ENCODE peak calls at places on chromosomes 12 and 14, in seven cellular contexts. R is lower leg skin, Y is HL-60, B is astrocyte, J is GM23338, H is pancreas, F is brain microvascular endothelial cell. Q is an unnamed sample.

GRCh38 chr12:106760184-106760531 is 14.3 kb upstream of the RIC8B start:
- DNase-seq in F (peak), R (no peak), B (no peak), H (no peak), Y (no peak), J (peak), Q (no peak)

GRCh38 chr12:53324113-53324778 is 2.8 kb upstream of the AAAS start:
- DNase-seq in J (peak), B (no peak), H (no peak), R (no peak), F (no peak), Y (peak), Q (no peak)

GRCh38 chr12:90173499-90174197 is 465.0 kb upstream of the ATP2B1 start:
- DNase-seq in H (no peak), B (no peak), F (no peak), R (no peak), J (no peak), Y (no peak), Q (no peak)

GRCh38 chr12:97275261-97276197 is 187.1 kb upstream of the RMST start:
- DNase-seq in H (peak), F (no peak), Y (no peak), J (peak), R (no peak), B (no peak), Q (no peak)

GRCh38 chr14:53613404-53614253 is 343.0 kb downstream of the BMP4 start:
- DNase-seq in H (peak), F (peak), Y (no peak), R (no peak), B (peak), J (peak), Q (no peak)

GRCh38 chr12:107917912-107918800 is 143.7 kb downstream of the ASCL4 start:
- DNase-seq in H (no peak), R (no peak), Y (no peak), B (peak), J (peak), F (peak), Q (no peak)

GRCh38 chr12:96136129-96136528 is 58.0 kb upstream of the ELK3 start:
- DNase-seq in B (peak), H (no peak), R (peak), J (no peak), F (peak), Y (no peak), Q (no peak)

GRCh38 chr12:32457251-32458025 is 58.1 kb downstream of the FGD4 start:
- DNase-seq in B (peak), H (no peak), Y (no peak), F (no peak), J (no peak), R (no peak), Q (no peak)

GRCh38 chr14:60485600-60486251 is at the start of gene C14orf39:
- DNase-seq in R (no peak), J (peak), F (no peak), B (no peak), H (peak), Y (no peak), Q (no peak)

GRCh38 chr14:90891326-90891725 is 75.1 kb upstream of the TTC7B start:
- DNase-seq in R (no peak), B (no peak), F (no peak), J (no peak), Y (no peak), H (no peak), Q (no peak)

GRCh38 chr14:55123101-55123500 is 6.0 kb upstream of the LGALS3 start:
- DNase-seq in B (peak), R (no peak), F (peak), H (no peak), Y (no peak), J (no peak), Q (no peak)

GRCh38 chr12:1540690-1541089 is 53.7 kb downstream of the FBXL14 start:
- DNase-seq in R (no peak), H (no peak), Y (no peak), B (peak), F (no peak), J (no peak), Q (no peak)

GRCh38 chr12:71848212-71848611 is 8.7 kb downstream of the TBC1D15 start:
- DNase-seq in J (no peak), F (no peak), B (no peak), Y (no peak), H (no peak), R (no peak), Q (no peak)

GRCh38 chr12:71166280-71166679 is 8.5 kb upstream of the TSPAN8 start:
- DNase-seq in F (no peak), B (no peak), R (no peak), H (peak), J (no peak), Y (no peak), Q (no peak)

GRCh38 chr12:13455765-13456164 is 259.2 kb downstream of the EMP1 start:
- DNase-seq in J (no peak), R (no peak), H (no peak), F (no peak), B (no peak), Y (no peak), Q (no peak)

DNA sequence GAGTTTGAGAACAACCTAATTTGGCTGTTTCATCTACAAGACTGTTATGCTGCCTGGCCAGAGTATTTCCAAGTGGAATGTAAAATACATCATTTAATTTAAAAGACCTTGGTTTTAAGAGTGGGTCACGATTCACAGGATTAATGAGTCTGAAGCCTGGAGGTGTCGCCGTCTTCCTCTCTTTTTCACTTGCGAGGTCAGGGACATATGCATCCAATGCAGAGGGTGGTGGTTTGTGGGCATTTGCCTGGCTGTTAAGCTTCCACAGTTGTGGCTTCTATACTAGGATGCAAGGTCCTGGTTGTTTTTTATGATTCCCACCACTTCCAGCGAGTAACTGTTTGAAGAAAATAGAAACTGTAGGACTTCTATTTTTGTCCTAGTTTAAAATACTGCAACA is 22.8 kb upstream of the RASSF3 start:
- DNase-seq in H (no peak), Y (no peak), J (peak), F (no peak), R (no peak), B (no peak), Q (no peak)
- TF ChIP-seq CTCF in H (no peak), Y (no peak), J (peak), F (no peak), R (no peak), B (no peak), Q (no peak)

DNA sequence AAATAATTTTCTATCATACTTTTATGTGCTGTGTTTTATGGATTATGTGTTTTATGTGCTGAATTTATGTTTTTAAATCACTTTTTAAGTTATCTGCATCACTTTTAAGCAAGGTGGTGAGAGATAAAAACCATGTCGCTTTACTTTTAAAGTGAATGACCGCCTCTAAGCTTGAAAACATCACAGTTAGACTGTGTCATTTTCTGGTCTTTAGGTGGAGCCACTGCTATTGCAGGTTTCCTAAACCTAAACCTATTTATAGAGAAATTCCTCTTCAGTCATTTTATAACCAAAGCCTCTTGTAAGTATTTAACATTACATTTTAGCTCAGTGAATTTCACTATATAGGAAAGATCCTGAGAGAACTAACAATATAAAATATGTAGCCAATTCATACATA is 21.0 kb upstream of the MDM2 start:
- DNase-seq in Y (no peak), R (no peak), J (peak), H (no peak), F (no peak), B (no peak), Q (no peak)
- TF ChIP-seq CTCF in Y (no peak), R (no peak), J (peak), H (no peak), F (peak), B (no peak), Q (peak)

GRCh38 chr12:9750276-9751203 is 10.2 kb downstream of the CD69 start:
- DNase-seq in B (peak), J (peak), Y (peak), R (peak), H (no peak), F (peak), Q (no peak)
- TF ChIP-seq CTCF in B (peak), J (peak), Y (peak), R (no peak), H (peak), F (peak), Q (peak)

GRCh38 chr12:26303418-26303817 is 108.0 kb downstream of the SSPN start:
- DNase-seq in R (no peak), H (no peak), B (no peak), Y (no peak), F (no peak), J (no peak), Q (no peak)

GRCh38 chr12:26304273-26304672 is 108.9 kb downstream of the SSPN start:
- DNase-seq in R (no peak), J (no peak), F (no peak), H (no peak), B (no peak), Y (no peak), Q (no peak)

GRCh38 chr12:26297386-26298070 is 102.2 kb downstream of the SSPN start:
- DNase-seq in H (no peak), Y (no peak), R (no peak), J (no peak), B (peak), F (no peak), Q (no peak)

GRCh38 chr12:26295001-26295400 is 99.6 kb downstream of the SSPN start:
- DNase-seq in R (no peak), J (no peak), F (no peak), B (no peak), Y (no peak), H (no peak), Q (no peak)

DNA sequence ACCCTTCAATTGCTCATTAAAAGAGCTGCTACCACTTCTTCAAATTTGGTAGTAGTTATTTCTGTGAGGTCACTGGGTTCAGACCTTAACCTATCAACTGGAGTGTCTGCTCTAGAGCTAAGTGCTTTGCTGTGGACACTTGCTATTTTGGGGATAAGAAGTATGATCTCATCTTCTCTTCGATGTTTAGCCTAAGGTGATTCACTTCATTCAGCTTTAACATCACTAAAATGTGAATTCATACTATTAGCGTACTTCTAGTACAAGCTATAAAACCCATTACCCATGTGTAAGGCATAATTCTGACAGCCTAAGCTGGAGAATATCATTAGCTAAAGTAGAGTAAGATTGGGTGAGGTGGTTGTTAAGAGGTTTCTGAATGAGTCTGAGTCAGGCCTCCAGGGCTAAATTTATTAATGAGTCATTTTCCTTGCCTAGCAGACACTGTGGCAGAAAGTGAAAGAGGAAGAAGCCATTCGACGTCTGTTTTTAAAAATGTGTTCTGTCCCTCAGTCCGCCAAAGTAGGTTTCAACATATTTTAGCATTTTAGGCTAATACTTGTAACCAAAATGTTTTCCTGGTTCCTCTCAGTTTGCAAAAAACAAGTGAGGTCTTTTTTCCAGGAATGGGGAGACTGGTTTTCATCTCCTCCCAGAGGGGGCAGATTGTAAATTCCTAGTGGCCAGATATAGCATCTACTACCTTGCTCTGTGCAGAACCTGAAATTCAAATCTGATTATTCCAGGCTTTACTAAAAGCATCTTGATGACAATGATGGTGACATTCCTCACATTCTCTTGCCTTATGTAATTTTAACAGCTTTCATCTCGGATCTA is 103.6 kb downstream of the SSPN start:
- DNase-seq in H (no peak), R (no peak), Y (peak), J (peak), F (peak), B (peak), Q (no peak)
- TF ChIP-seq CTCF in H (no peak), R (no peak), Y (no peak), J (no peak), F (peak), B (peak), Q (peak)

DNA sequence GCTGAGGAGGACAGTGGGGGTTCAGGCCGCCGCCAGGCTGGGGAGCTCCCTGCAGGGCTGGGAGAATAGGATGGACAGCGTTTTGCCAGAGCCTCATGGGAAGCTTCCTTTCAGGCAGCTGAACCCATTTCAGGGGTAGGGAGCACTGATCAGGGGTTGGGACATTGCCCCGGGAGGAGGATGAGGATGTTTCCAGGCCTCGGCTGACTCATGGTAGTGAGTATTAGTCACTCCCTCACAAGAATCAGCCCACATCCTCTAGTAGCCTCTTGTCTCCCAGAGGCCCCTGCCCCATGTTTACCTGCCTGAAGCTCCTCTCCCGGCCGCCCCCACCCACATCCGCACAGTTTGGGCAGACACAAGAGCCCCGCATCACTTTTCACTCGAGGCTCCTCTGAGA is 89.8 kb downstream of the ZFP36L1 start:
- DNase-seq in H (no peak), R (peak), F (peak), B (peak), J (no peak), Y (no peak), Q (no peak)
- TF ChIP-seq CTCF in H (no peak), R (no peak), F (no peak), B (no peak), J (no peak), Y (no peak), Q (no peak)

DNA sequence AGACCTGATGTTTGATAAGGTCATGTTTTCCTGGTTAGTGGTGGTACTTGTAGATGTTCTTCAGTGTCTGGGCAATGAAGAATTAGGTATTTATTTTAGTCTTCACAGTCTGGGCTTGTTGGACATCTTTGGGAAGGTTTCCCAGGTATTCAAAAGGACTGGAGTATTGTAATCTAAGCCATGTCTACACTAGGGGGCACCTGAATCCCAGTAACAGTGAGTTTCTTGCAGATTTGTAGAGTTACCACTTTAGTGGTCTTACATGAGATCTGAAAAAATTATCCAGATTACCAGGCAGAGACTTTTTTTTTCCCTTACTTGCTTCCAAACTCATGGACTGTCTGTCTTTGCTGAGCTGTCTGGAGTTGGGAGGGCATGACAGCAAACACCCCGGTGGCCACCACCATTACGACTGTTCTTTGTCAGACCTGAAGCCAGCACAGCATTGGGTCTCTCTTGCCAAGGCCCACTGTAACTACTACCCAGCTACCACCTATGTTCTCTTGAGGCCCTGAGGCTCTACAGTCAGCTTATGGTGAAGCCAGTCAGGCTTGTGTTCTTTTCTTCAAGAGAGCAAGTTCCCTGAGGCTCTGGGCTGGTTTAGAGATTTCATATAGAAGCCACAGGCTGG is 820.7 kb upstream of the FBXO33 start:
- DNase-seq in J (peak), H (no peak), B (no peak), Y (no peak), R (no peak), F (no peak), Q (no peak)
- TF ChIP-seq CTCF in J (peak), H (no peak), B (no peak), Y (no peak), R (no peak), F (no peak), Q (no peak)

GRCh38 chr14:89807151-89807550 is 147.4 kb downstream of the EFCAB11 start:
- DNase-seq in H (no peak), Y (no peak), R (no peak), B (no peak), J (no peak), F (no peak), Q (no peak)
- TF ChIP-seq CTCF in H (no peak), Y (no peak), R (no peak), B (no peak), J (no peak), F (no peak), Q (no peak)

DNA sequence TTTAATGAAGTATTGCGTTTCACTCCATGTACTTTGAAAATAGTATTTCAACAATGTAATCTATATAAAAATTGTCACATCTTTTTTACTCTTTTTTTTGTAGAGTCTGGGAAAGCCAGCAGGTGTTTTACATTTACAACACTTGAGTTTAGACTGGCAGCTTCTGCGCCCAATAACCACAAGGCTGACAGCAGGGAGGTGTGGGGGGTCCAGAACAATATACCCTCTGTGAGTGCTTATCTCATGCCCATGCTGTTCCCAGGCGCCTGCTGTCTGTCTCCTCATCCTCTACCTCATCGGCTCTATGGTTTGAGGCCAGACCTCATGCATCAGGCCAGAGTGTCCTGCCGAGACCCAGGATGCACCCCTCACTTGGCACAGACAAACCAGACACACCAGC is 24.9 kb downstream of the FBRSL1 start:
- DNase-seq in F (no peak), J (no peak), B (no peak), Y (no peak), H (no peak), R (no peak), Q (no peak)
- TF ChIP-seq CTCF in F (no peak), J (no peak), B (no peak), Y (no peak), H (no peak), R (no peak), Q (no peak)

Q was measured in osteocyte.